ENCODE peak calls at places on chromosomes 16 and 17, in four cellular contexts. E is GM12878, B is H1, D is HepG2. J is an unnamed sample.

GRCh38 chr17:9120471-9120870 is 99.2 kb downstream of the NTN1 start:
- DNase-seq in E (no peak), B (peak; percentile 65), D (peak; percentile 8), J (no peak)

GRCh38 chr16:77585852-77586251 is 136.5 kb upstream of the NUDT7 start:
- DNase-seq in E (no peak), B (no peak), D (no peak), J (no peak)

GRCh38 chr17:47208744-47209488 is at the start of gene MYL4:
- DNase-seq in E (no peak), B (no peak), D (no peak), J (no peak)

GRCh38 chr16:86809458-86809955 is 231.2 kb downstream of the FOXL1 start:
- DNase-seq in E (no peak), B (no peak), D (no peak), J (no peak)

GRCh38 chr17:79918581-79919163 is 79.4 kb upstream of the CBX4 start:
- DNase-seq in E (no peak), B (no peak), D (no peak), J (no peak)

GRCh38 chr17:19327039-19327776 is 35.3 kb downstream of the B9D1 start:
- DNase-seq in E (no peak), B (no peak), D (no peak), J (no peak)

GRCh38 chr17:57619061-57619937 is 125.8 kb downstream of the CCDC182 start:
- DNase-seq in E (no peak), B (no peak), D (no peak), J (no peak)

GRCh38 chr16:23570992-23571632 is 13.6 kb downstream of the UBFD1 start:
- DNase-seq in E (no peak), B (no peak), D (no peak), J (no peak)

GRCh38 chr17:64173646-64174045 is 43.7 kb upstream of the ERN1 start:
- DNase-seq in E (no peak), B (no peak), D (no peak), J (no peak)

GRCh38 chr16:749010-749409 is 8.2 kb upstream of the CIAO3 start:
- DNase-seq in E (no peak), B (no peak), D (no peak), J (no peak)

GRCh38 chr16:66044089-66044488 is 322.4 kb upstream of the CDH5 start:
- DNase-seq in E (no peak), B (no peak), D (no peak), J (no peak)

GRCh38 chr17:60305141-60305540 is 86.8 kb downstream of the USP32 start:
- DNase-seq in E (peak; percentile 59), B (no peak), D (peak; percentile 39), J (no peak)

GRCh38 chr17:40553694-40554534 is 11.4 kb downstream of the CCR7 start:
- DNase-seq in E (no peak), B (no peak), D (peak; percentile 48), J (no peak)

GRCh38 chr17:42642377-42642776 is 16.7 kb upstream of the TUBG2 start:
- DNase-seq in E (no peak), B (no peak), D (no peak), J (no peak)

GRCh38 chr16:1775006-1775845 is 2.3 kb upstream of the MRPS34 start:
- DNase-seq in E (no peak), B (no peak), D (no peak), J (no peak)

GRCh38 chr16:19840524-19841110 is 44.0 kb downstream of the GPRC5B start:
- DNase-seq in E (no peak), B (no peak), D (no peak), J (no peak)

GRCh38 chr16:11857161-11857560 is 5.8 kb upstream of the RSL1D1 start:
- DNase-seq in E (no peak), B (no peak), D (no peak), J (no peak)

GRCh38 chr16:86515780-86516617 is 5.7 kb downstream of the FOXF1 start:
- DNase-seq in E (no peak), B (no peak), D (no peak), J (no peak)

GRCh38 chr17:57551321-57552079 is 193.6 kb downstream of the CCDC182 start:
- DNase-seq in E (peak; percentile 69), B (no peak), D (no peak), J (no peak)

GRCh38 chr16:73794936-73795335 is 501.7 kb upstream of the PSMD7 start:
- DNase-seq in E (no peak), B (no peak), D (no peak), J (no peak)

GRCh38 chr17:29084476-29085148 is 41.7 kb downstream of the PIPOX start:
- DNase-seq in E (no peak), B (no peak), D (no peak), J (no peak)

GRCh38 chr17:63282455-63282854 is 163.7 kb downstream of the CYB561 start:
- DNase-seq in E (no peak), B (no peak), D (no peak), J (no peak)

GRCh38 chr16:85641776-85642176 is 28.7 kb downstream of the GSE1 start:
- DNase-seq in E (no peak), B (no peak), D (no peak), J (no peak)

GRCh38 chr16:89354325-89354724 is 136.0 kb downstream of the ANKRD11 start:
- DNase-seq in E (no peak), B (no peak), D (no peak), J (no peak)

GRCh38 chr17:33023790-33024189 is 32.1 kb downstream of the SPACA3 start:
- DNase-seq in E (no peak), B (peak; percentile 37), D (no peak), J (no peak)

GRCh38 chr16:1146409-1146808 is 6.5 kb upstream of the CACNA1H start:
- DNase-seq in E (no peak), B (no peak), D (no peak), J (no peak)

GRCh38 chr17:73131993-73132595 is 32.7 kb upstream of the SSTR2 start:
- DNase-seq in E (no peak), B (no peak), D (no peak), J (peak; percentile 66)

GRCh38 chr17:74513987-74514631 is 17.2 kb downstream of the CD300LB start:
- DNase-seq in E (peak; percentile 73), B (peak; percentile 61), D (peak; percentile 40), J (no peak)

GRCh38 chr17:82300707-82301270 is 16.6 kb downstream of the CD7 start:
- DNase-seq in E (no peak), B (peak; percentile 87), D (no peak), J (no peak)

GRCh38 chr16:1950047-1950446 is 4.4 kb downstream of the RPL3L start:
- DNase-seq in E (no peak), B (no peak), D (no peak), J (no peak)

GRCh38 chr16:70331588-70332358 is 14.9 kb upstream of the DDX19A start:
- DNase-seq in E (no peak), B (no peak), D (no peak), J (no peak)

GRCh38 chr16:10749680-10750035 is 6.0 kb downstream of the NUBP1 start:
- DNase-seq in E (no peak), B (no peak), D (no peak), J (no peak)

GRCh38 chr17:59476413-59476812 is 89.0 kb upstream of the DHX40 start:
- DNase-seq in E (no peak), B (no peak), D (no peak), J (no peak)

GRCh38 chr17:8204761-8205555 is 5.4 kb downstream of the AURKB start:
- DNase-seq in E (no peak), B (no peak), D (no peak), J (no peak)

GRCh38 chr16:68074850-68075249 is 10.3 kb upstream of the NFATC3 start:
- DNase-seq in E (peak; percentile 95), B (no peak), D (no peak), J (no peak)

GRCh38 chr17:7043544-7044268 is at the start of gene SLC16A11:
- DNase-seq in E (no peak), B (peak; percentile 75), D (no peak), J (no peak)

GRCh38 chr16:50711862-50712567 is 18.6 kb downstream of the NOD2 start:
- DNase-seq in E (no peak), B (no peak), D (no peak), J (no peak)

GRCh38 chr16:85927326-85927725 is 28.4 kb downstream of the IRF8 start:
- DNase-seq in E (no peak), B (no peak), D (no peak), J (no peak)

DNA sequence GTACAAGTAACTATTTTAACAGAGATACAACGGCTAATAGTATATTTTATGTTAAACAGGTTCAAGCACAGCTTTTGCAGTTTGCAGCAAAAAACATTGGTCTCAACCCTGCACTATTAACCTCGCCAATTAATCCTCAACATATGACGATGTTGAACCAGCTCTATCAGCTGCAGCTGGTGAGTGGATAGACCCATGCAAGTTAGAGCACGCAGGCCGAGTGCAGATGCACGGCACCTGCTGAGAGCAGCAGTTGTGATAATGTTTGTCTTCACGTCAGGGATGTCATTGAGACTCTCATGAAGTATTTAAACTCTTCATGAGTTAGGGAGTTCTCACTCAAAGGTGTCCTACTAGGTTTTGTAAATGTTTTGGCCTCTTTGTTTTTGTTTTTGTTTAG is 45.6 kb downstream of the TMC6 start:
- DNase-seq in E (no peak), B (no peak), D (no peak), J (no peak)
- TF ChIP-seq ZNF274 in E (no peak), B (no peak), D (no peak), J (no peak)

GRCh38 chr16:27240948-27241531 is 27.5 kb downstream of the NSMCE1 start:
- DNase-seq in E (no peak), B (no peak), D (no peak), J (no peak)
- TF ChIP-seq SUZ12 in E (no peak), B (no peak), D (no peak), J (no peak)

DNA sequence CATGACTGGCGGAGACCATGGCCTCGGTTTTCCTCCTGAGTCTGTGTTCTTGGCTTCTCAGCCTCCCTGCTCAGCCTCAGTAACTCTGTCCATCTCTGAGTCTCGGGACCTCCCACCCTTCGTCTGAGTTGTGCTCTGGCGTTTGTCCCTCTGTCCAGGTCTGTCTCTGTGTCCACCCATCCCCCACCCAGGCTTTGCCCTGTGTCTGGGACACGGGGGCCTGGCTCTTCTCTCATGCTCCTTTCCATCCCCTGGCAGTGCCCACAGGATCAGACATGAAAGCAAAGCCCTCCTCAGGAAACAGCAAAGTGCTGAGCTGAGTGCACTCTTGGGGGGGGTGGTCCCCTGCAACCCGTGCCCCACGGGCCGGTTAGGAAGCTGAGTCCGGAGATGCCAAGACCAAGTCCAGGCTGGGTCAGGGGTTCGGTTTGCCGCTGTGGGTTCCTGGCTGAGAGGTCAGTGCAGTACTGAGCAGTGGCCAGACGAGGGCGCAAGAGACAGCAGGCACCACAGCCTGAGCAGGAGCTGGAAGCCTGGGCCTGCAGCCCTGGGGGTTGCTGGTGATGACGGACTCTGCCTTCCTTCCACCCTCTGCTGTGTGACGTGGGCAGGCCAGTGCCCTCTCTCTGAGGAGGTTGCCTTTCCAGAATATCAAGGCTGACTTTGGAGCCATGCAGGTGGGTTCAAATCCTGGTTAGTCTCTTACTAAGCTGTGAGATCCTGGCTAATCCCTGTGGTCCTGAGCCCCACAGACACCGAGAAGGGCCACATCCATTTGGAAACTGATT is 2.5 kb downstream of the P2RX1 start:
- DNase-seq in E (peak; percentile 56), B (peak; percentile 95), D (peak; percentile 51), J (peak; percentile 33)
- TF ChIP-seq ZNF274 in E (no peak), B (no peak), D (no peak), J (no peak)

GRCh38 chr17:76881966-76882365 is 13.8 kb downstream of the MGAT5B start:
- DNase-seq in E (no peak), B (no peak), D (no peak), J (no peak)
- TF ChIP-seq SUZ12 in E (no peak), B (no peak), D (no peak), J (no peak)